ENCODE peak calls at places on chromosomes 1 and 21, in five cellular contexts. One of them, this sample, is unnamed.
A peak's percentile ranks its signal among the peaks of the same experiment; 100 is the strongest.

GRCh38 chr1:193703101-193703500 is 516.7 kb upstream of the B3GALT2 start:
- DNase-seq in hepatocyte: no peak
- DNase-seq in HCT116: no peak
- DNase-seq in HepG2: no peak
- DNase-seq in fibroblast of lung: no peak
- DNase-seq in this sample: no peak

GRCh38 chr1:233005703-233006102 is 55.3 kb downstream of the NTPCR start:
- DNase-seq in fibroblast of lung: no peak
- DNase-seq in HepG2: no peak
- DNase-seq in hepatocyte: no peak
- DNase-seq in HCT116: no peak
- DNase-seq in this sample: no peak

GRCh38 chr21:46368533-46369285 is 44.8 kb downstream of the PCNT start:
- DNase-seq in fibroblast of lung: no peak
- DNase-seq in hepatocyte: no peak
- DNase-seq in HCT116: no peak
- DNase-seq in HepG2: no peak
- DNase-seq in this sample: no peak

GRCh38 chr1:12774801-12775345 is 1.3 kb downstream of the PRAMEF12 start:
- DNase-seq in hepatocyte: no peak
- DNase-seq in HepG2: no peak
- DNase-seq in HCT116: no peak
- DNase-seq in fibroblast of lung: no peak
- DNase-seq in this sample: no peak

GRCh38 chr1:206761369-206761768 is 9.2 kb upstream of the IL19 start:
- DNase-seq in HepG2: no peak
- DNase-seq in hepatocyte: no peak
- DNase-seq in HCT116: no peak
- DNase-seq in fibroblast of lung: no peak
- DNase-seq in this sample: no peak

GRCh38 chr1:109229531-109230127 is 15.9 kb downstream of the SARS1 start:
- DNase-seq in HCT116: no peak
- DNase-seq in HepG2: no peak
- DNase-seq in hepatocyte: no peak
- DNase-seq in fibroblast of lung: no peak
- DNase-seq in this sample: no peak

GRCh38 chr1:62882161-62882560 is 98.2 kb downstream of the ATG4C start:
- DNase-seq in HepG2: peak; percentile 12
- DNase-seq in fibroblast of lung: no peak
- DNase-seq in HCT116: no peak
- DNase-seq in hepatocyte: no peak
- DNase-seq in this sample: no peak

GRCh38 chr1:236301958-236302335 is 20.2 kb upstream of the ERO1B start:
- DNase-seq in fibroblast of lung: no peak
- DNase-seq in HepG2: no peak
- DNase-seq in hepatocyte: no peak
- DNase-seq in HCT116: no peak
- DNase-seq in this sample: no peak

GRCh38 chr1:26378088-26378878 is 5.7 kb upstream of the ZNF683 start:
- DNase-seq in fibroblast of lung: peak; percentile 99
- DNase-seq in hepatocyte: peak; percentile 69
- DNase-seq in HCT116: no peak
- DNase-seq in HepG2: no peak
- DNase-seq in this sample: peak; percentile 86

GRCh38 chr1:216822480-216822879 is 99.3 kb upstream of the ESRRG start:
- DNase-seq in HepG2: no peak
- DNase-seq in fibroblast of lung: no peak
- DNase-seq in hepatocyte: peak; percentile 8
- DNase-seq in HCT116: no peak
- DNase-seq in this sample: no peak

GRCh38 chr1:223706077-223706988 is 6.0 kb upstream of the CAPN2 start:
- DNase-seq in hepatocyte: peak; percentile 91
- DNase-seq in fibroblast of lung: peak; percentile 98
- DNase-seq in HepG2: peak; percentile 44
- DNase-seq in HCT116: no peak
- DNase-seq in this sample: no peak

GRCh38 chr1:219463629-219464028 is 149.3 kb downstream of the ZC3H11B start:
- DNase-seq in HepG2: no peak
- DNase-seq in HCT116: no peak
- DNase-seq in fibroblast of lung: peak; percentile 26
- DNase-seq in hepatocyte: no peak
- DNase-seq in this sample: no peak

GRCh38 chr1:108079550-108079949 is 114.6 kb upstream of the VAV3 start:
- DNase-seq in HCT116: no peak
- DNase-seq in HepG2: no peak
- DNase-seq in fibroblast of lung: no peak
- DNase-seq in hepatocyte: no peak
- DNase-seq in this sample: peak; percentile 93

GRCh38 chr21:32624726-32625125 is 12.5 kb upstream of the CFAP298 start:
- DNase-seq in HCT116: peak; percentile 18
- DNase-seq in HepG2: no peak
- DNase-seq in fibroblast of lung: no peak
- DNase-seq in hepatocyte: no peak
- DNase-seq in this sample: no peak

GRCh38 chr1:199336745-199337640 is 690.5 kb upstream of the NR5A2 start:
- DNase-seq in HCT116: no peak
- DNase-seq in HepG2: no peak
- DNase-seq in fibroblast of lung: no peak
- DNase-seq in hepatocyte: no peak
- DNase-seq in this sample: peak; percentile 13
- TF ChIP-seq CTCF in HCT116: peak; percentile 37
- TF ChIP-seq CTCF in HepG2: no peak
- TF ChIP-seq CTCF in fibroblast of lung: no peak
- TF ChIP-seq CTCF in hepatocyte: no peak
- TF ChIP-seq CTCF in this sample: peak; percentile 37

GRCh38 chr1:32035119-32035518 is 21.5 kb downstream of the KHDRBS1 start:
- DNase-seq in fibroblast of lung: no peak
- DNase-seq in HepG2: no peak
- DNase-seq in hepatocyte: no peak
- DNase-seq in HCT116: no peak
- DNase-seq in this sample: no peak
- H3K36me3 ChIP-seq in fibroblast of lung: peaks cover 25% of the 10 kb centered on the region
- H3K36me3 ChIP-seq in HepG2: peaks cover 91% of the 10 kb centered on the region
- H3K36me3 ChIP-seq in hepatocyte: peaks cover 14% of the 10 kb centered on the region
- H3K36me3 ChIP-seq in HCT116: peaks cover 83% of the 10 kb centered on the region
- H3K36me3 ChIP-seq in this sample: peaks cover 99% of the 10 kb centered on the region

GRCh38 chr1:211975152-211975941 is 60.0 kb downstream of the INTS7 start:
- DNase-seq in fibroblast of lung: no peak
- DNase-seq in HCT116: no peak
- DNase-seq in HepG2: no peak
- DNase-seq in hepatocyte: no peak
- DNase-seq in this sample: no peak
- H2AFZ ChIP-seq in fibroblast of lung: no peak overlapping the region
- H2AFZ ChIP-seq in HCT116: no peak overlapping the region
- H2AFZ ChIP-seq in HepG2: no peak overlapping the region
- H2AFZ ChIP-seq in hepatocyte: no peak overlapping the region
- H2AFZ ChIP-seq in this sample: no peak overlapping the region

GRCh38 chr1:11485191-11485590 is 6.2 kb downstream of the DISP3 start:
- DNase-seq in fibroblast of lung: no peak
- DNase-seq in hepatocyte: no peak
- DNase-seq in HCT116: no peak
- DNase-seq in HepG2: no peak
- DNase-seq in this sample: no peak
- TF ChIP-seq CTCF in fibroblast of lung: no peak
- TF ChIP-seq CTCF in hepatocyte: no peak
- TF ChIP-seq CTCF in HCT116: no peak
- TF ChIP-seq CTCF in HepG2: no peak
- TF ChIP-seq CTCF in this sample: no peak

GRCh38 chr1:246558041-246558440 is 8.0 kb downstream of the TFB2M start:
- DNase-seq in HepG2: no peak
- DNase-seq in HCT116: no peak
- DNase-seq in fibroblast of lung: no peak
- DNase-seq in hepatocyte: no peak
- DNase-seq in this sample: no peak
- H3K36me3 ChIP-seq in HepG2: peaks cover 61% of the 10 kb centered on the region
- H3K36me3 ChIP-seq in HCT116: peaks cover 11% of the 10 kb centered on the region
- H3K36me3 ChIP-seq in fibroblast of lung: peaks cover 12% of the 10 kb centered on the region
- H3K36me3 ChIP-seq in hepatocyte: no peaks in the 10 kb centered on the region
- H3K36me3 ChIP-seq in this sample: peaks cover 66% of the 10 kb centered on the region

GRCh38 chr1:235025422-235025984 is 103.1 kb downstream of the TOMM20 start:
- DNase-seq in hepatocyte: no peak
- DNase-seq in HCT116: no peak
- DNase-seq in HepG2: no peak
- DNase-seq in fibroblast of lung: no peak
- DNase-seq in this sample: no peak
- H2AFZ ChIP-seq in hepatocyte: no peak overlapping the region
- H2AFZ ChIP-seq in HCT116: no peak overlapping the region
- H2AFZ ChIP-seq in HepG2: no peak overlapping the region
- H2AFZ ChIP-seq in fibroblast of lung: no peak overlapping the region
- H2AFZ ChIP-seq in this sample: no peak overlapping the region

This sample was measured in DND-41.